ENCODE peak calls at places on chromosomes 16 and 17, in seven cellular contexts. J is heart left ventricle; N is DMS53; C is SHP77; K is AG04449; P is NCI-H1436; L is CD8-positive, alpha-beta T cell. E is an unnamed sample.

GRCh38 chr17:67506966-67507365 is 129.9 kb downstream of the PITPNC1 start:
- DNase-seq in L (no peak), J (no peak), N (no peak), P (no peak), K (no peak), C (no peak), E (no peak)

GRCh38 chr16:89782489-89782888 is 34.0 kb downstream of the FANCA start:
- DNase-seq in N (no peak), C (no peak), J (no peak), L (no peak), P (no peak), K (no peak), E (no peak)

GRCh38 chr17:55730380-55730779 is 7.7 kb upstream of the TMEM100 start:
- DNase-seq in N (no peak), K (no peak), J (no peak), L (no peak), P (no peak), C (no peak), E (no peak)

GRCh38 chr16:86430814-86431213 is 79.5 kb upstream of the FOXF1 start:
- DNase-seq in C (no peak), K (no peak), J (no peak), P (no peak), L (no peak), N (no peak), E (no peak)

GRCh38 chr17:39863918-39864746 is at the start of gene IKZF3:
- DNase-seq in J (peak), P (peak), N (peak), L (peak), C (no peak), K (no peak), E (peak)

GRCh38 chr16:29765167-29766032 is 12.7 kb upstream of the ZG16 start:
- DNase-seq in L (no peak), J (no peak), K (no peak), C (peak), N (peak), P (no peak), E (peak)

GRCh38 chr17:42457107-42457787 is 1.4 kb upstream of the ATP6V0A1 start:
- DNase-seq in K (no peak), N (peak), L (no peak), P (no peak), J (no peak), C (no peak), E (no peak)

GRCh38 chr17:4897785-4898184 is 1.6 kb upstream of the C17orf107 start:
- DNase-seq in C (no peak), N (no peak), K (no peak), J (no peak), L (no peak), P (no peak), E (no peak)

GRCh38 chr17:31072186-31072585 is 22.6 kb upstream of the NF1 start:
- DNase-seq in K (peak), C (no peak), P (no peak), J (no peak), N (no peak), L (no peak), E (no peak)

GRCh38 chr17:66834919-66835454 is at the start of gene CACNG5:
- DNase-seq in P (peak), L (no peak), K (no peak), N (peak), J (no peak), C (no peak), E (no peak)

GRCh38 chr17:79088266-79088996 is 13.8 kb downstream of the ENGASE start:
- DNase-seq in L (no peak), P (no peak), K (no peak), C (no peak), N (no peak), J (peak), E (no peak)

GRCh38 chr16:85940214-85940613 is 41.3 kb downstream of the IRF8 start:
- DNase-seq in L (no peak), N (no peak), K (no peak), C (no peak), J (no peak), P (no peak), E (no peak)

GRCh38 chr17:74296548-74296936 is 22.5 kb downstream of the DNAI2 start:
- DNase-seq in P (peak), J (peak), K (no peak), C (peak), N (peak), L (peak), E (peak)

GRCh38 chr17:74566132-74566753 is 1.1 kb downstream of the CD300H start:
- DNase-seq in N (peak), L (peak), C (peak), P (peak), K (no peak), J (peak), E (no peak)

GRCh38 chr16:6113749-6114148 is 1016.2 kb upstream of the EEF2KMT start:
- DNase-seq in L (no peak), C (no peak), K (no peak), P (no peak), J (no peak), N (no peak), E (no peak)

GRCh38 chr17:67211742-67212141 is 33.3 kb downstream of the HELZ start:
- DNase-seq in J (no peak), L (no peak), N (no peak), K (peak), C (no peak), P (no peak), E (no peak)

GRCh38 chr16:84177740-84178070 is 9.2 kb downstream of the TAF1C start:
- DNase-seq in P (no peak), J (peak), K (peak), C (no peak), N (no peak), L (no peak), E (no peak)

GRCh38 chr17:6249747-6250146 is 179.6 kb downstream of the WSCD1 start:
- DNase-seq in J (no peak), L (no peak), K (no peak), P (no peak), C (no peak), N (no peak), E (no peak)

GRCh38 chr16:27239026-27239425 is 29.5 kb downstream of the NSMCE1 start:
- DNase-seq in L (no peak), J (no peak), C (no peak), P (no peak), N (no peak), K (no peak), E (no peak)

GRCh38 chr17:66016231-66016630 is 175.7 kb downstream of the CEP112 start:
- DNase-seq in N (no peak), J (no peak), K (no peak), C (no peak), L (no peak), P (no peak), E (no peak)

GRCh38 chr17:9893606-9894005 is 11.5 kb downstream of the RCVRN start:
- DNase-seq in N (no peak), J (no peak), P (no peak), C (no peak), K (no peak), L (no peak), E (no peak)

GRCh38 chr16:58306327-58306726 is 11.5 kb upstream of the PRSS54 start:
- DNase-seq in P (no peak), K (no peak), N (peak), J (no peak), C (no peak), L (peak), E (no peak)

GRCh38 chr17:72952641-72953313 is 139.7 kb downstream of the SLC39A11 start:
- DNase-seq in J (no peak), K (no peak), C (no peak), N (no peak), P (no peak), L (no peak), E (no peak)

GRCh38 chr16:12060751-12061150 is 84.2 kb downstream of the SNX29 start:
- DNase-seq in N (no peak), C (no peak), J (no peak), P (no peak), L (no peak), K (no peak), E (no peak)

GRCh38 chr17:60141111-60142018 is 8.4 kb upstream of the CA4 start:
- DNase-seq in K (no peak), C (no peak), P (no peak), J (no peak), N (peak), L (no peak), E (no peak)

GRCh38 chr17:79517812-79518211 is 93.0 kb downstream of the RBFOX3 start:
- DNase-seq in C (no peak), K (no peak), N (no peak), P (no peak), J (no peak), L (no peak), E (no peak)

GRCh38 chr17:75563063-75563758 is 24.4 kb upstream of the MYO15B start:
- DNase-seq in C (no peak), N (no peak), P (no peak), K (no peak), L (no peak), J (no peak), E (no peak)

GRCh38 chr17:64063766-64064224 is 43.4 kb upstream of the ICAM2 start:
- DNase-seq in K (no peak), J (peak), N (peak), C (no peak), P (no peak), L (peak), E (no peak)

GRCh38 chr16:22073350-22073749 is 19.0 kb upstream of the VWA3A start:
- DNase-seq in N (no peak), P (no peak), L (no peak), C (no peak), K (no peak), J (no peak), E (no peak)

GRCh38 chr16:54096607-54097006 is 190.0 kb downstream of the IRX3 start:
- DNase-seq in C (no peak), P (no peak), J (no peak), L (no peak), K (no peak), N (no peak), E (no peak)

GRCh38 chr17:42651392-42651791 is 7.7 kb upstream of the TUBG2 start:
- DNase-seq in P (no peak), K (no peak), L (no peak), C (no peak), J (no peak), N (peak), E (no peak)

GRCh38 chr17:237406-237955 is 56.0 kb upstream of the DOC2B start:
- DNase-seq in N (no peak), L (no peak), K (no peak), P (no peak), J (peak), C (no peak), E (no peak)

GRCh38 chr16:57284206-57284951 is at the start of gene PLLP:
- DNase-seq in L (peak), N (peak), J (no peak), C (peak), P (peak), K (no peak), E (peak)

GRCh38 chr16:17448640-17449638 is 21.8 kb downstream of the XYLT1 start:
- DNase-seq in P (no peak), N (no peak), C (no peak), K (no peak), L (peak), J (peak), E (no peak)

GRCh38 chr16:67544329-67544841 is 15.8 kb downstream of the RIPOR1 start:
- DNase-seq in L (no peak), C (no peak), N (no peak), K (no peak), J (no peak), P (no peak), E (no peak)

GRCh38 chr17:51640108-51640622 is 379.8 kb downstream of the UTP18 start:
- DNase-seq in K (no peak), P (no peak), N (peak), J (no peak), L (no peak), C (peak), E (no peak)

GRCh38 chr17:10156579-10157488 is 41.6 kb downstream of the GAS7 start:
- DNase-seq in N (no peak), J (peak), K (no peak), C (no peak), L (peak), P (no peak), E (no peak)

E was measured in NCI-H526 treated with DMSO at 0.1 percent for 48 hours.